ENCODE peak calls at places on chromosome 6, in five cellular contexts. C, M, U, N and J are unnamed samples.

GRCh38 chr6:118843685-118844390 is 50.1 kb upstream of the ASF1A start:
- DNase-seq in C (no peak), M (peak), U (no peak), N (no peak), J (no peak)

GRCh38 chr6:71239694-71240093 is 48.9 kb upstream of the OGFRL1 start:
- DNase-seq in C (no peak), M (peak), U (no peak), N (no peak), J (no peak)

GRCh38 chr6:13715444-13715883 is 3.8 kb upstream of the RANBP9 start:
- DNase-seq in C (no peak), M (no peak), U (no peak), N (no peak), J (no peak)

GRCh38 chr6:30743099-30744053 is 889 bp upstream of the FLOT1 start:
- DNase-seq in C (peak), M (no peak), U (no peak), N (peak), J (no peak)

GRCh38 chr6:34027445-34027936 is 118.4 kb downstream of the GRM4 start:
- DNase-seq in C (peak), M (no peak), U (peak), N (peak), J (peak)

GRCh38 chr6:52284131-52284459 is 447 bp downstream of the MCM3 start:
- DNase-seq in C (peak), M (no peak), U (peak), N (no peak), J (peak)

GRCh38 chr6:3592371-3592941 is 135.6 kb upstream of the SLC22A23 start:
- DNase-seq in C (peak), M (peak), U (peak), N (no peak), J (peak)

GRCh38 chr6:135230702-135231468 is 49.8 kb downstream of the MYB start:
- DNase-seq in C (peak), M (no peak), U (no peak), N (no peak), J (peak)

GRCh38 chr6:156449128-156449527 is 328.1 kb upstream of the ARID1B start:
- DNase-seq in C (no peak), M (no peak), U (no peak), N (no peak), J (no peak)

GRCh38 chr6:135233676-135234491 is 52.8 kb downstream of the MYB start:
- DNase-seq in C (no peak), M (no peak), U (no peak), N (no peak), J (no peak)

GRCh38 chr6:41536884-41537347 is 9.3 kb upstream of the FOXP4 start:
- DNase-seq in C (no peak), M (no peak), U (no peak), N (peak), J (peak)